ENCODE peak calls at places on chromosomes 1 and 21, in seven cellular contexts. H is cardiac fibroblast, D is K562, Q is kidney epithelial cell, A is kidney, T is suprapubic skin, Z is cardiac muscle cell. E is an unnamed sample.

GRCh38 chr21:28523367-28523766 is 469.3 kb downstream of the LTN1 start:
- DNase-seq in H (peak; percentile 10), Z (no peak), Q (no peak), A (no peak), D (no peak), T (no peak), E (no peak)

GRCh38 chr1:64823691-64824476 is 79.0 kb downstream of the RAVER2 start:
- DNase-seq in H (peak; percentile 84), Z (peak; percentile 80), Q (peak; percentile 29), A (no peak), T (no peak), D (peak; percentile 48), E (peak; percentile 82)

GRCh38 chr1:240705584-240705983 is 93.6 kb upstream of the GREM2 start:
- DNase-seq in T (no peak), D (no peak), H (peak; percentile 5), Z (no peak), Q (no peak), A (no peak), E (no peak)

GRCh38 chr1:59522925-59523505 is 226.1 kb downstream of the FGGY start:
- DNase-seq in Z (no peak), A (no peak), H (no peak), D (no peak), Q (no peak), T (no peak), E (no peak)

GRCh38 chr1:65264197-65264929 is 45.0 kb upstream of the DNAJC6 start:
- DNase-seq in Q (no peak), H (peak; percentile 60), Z (peak; percentile 59), A (no peak), D (no peak), T (no peak), E (peak; percentile 74)

GRCh38 chr1:15573477-15573876 is 11.4 kb downstream of the AGMAT start:
- DNase-seq in T (peak; percentile 28), H (peak; percentile 46), D (no peak), Z (no peak), A (no peak), Q (no peak), E (peak; percentile 43)

GRCh38 chr1:59556802-59557548 is 257.8 kb upstream of the HOOK1 start:
- DNase-seq in Z (no peak), A (no peak), D (no peak), Q (peak; percentile 55), H (no peak), T (no peak), E (no peak)

GRCh38 chr1:102863704-102864103 is 244.6 kb downstream of the COL11A1 start:
- DNase-seq in T (no peak), A (no peak), Z (no peak), H (no peak), D (no peak), Q (no peak), E (no peak)

GRCh38 chr1:24526940-24527542 is 24.4 kb downstream of the RCAN3 start:
- DNase-seq in T (no peak), D (peak; percentile 41), Z (no peak), A (no peak), Q (no peak), H (peak; percentile 19), E (peak; percentile 38)

GRCh38 chr1:100360790-100361232 is 8.5 kb downstream of the CDC14A start:
- DNase-seq in D (no peak), H (peak; percentile 50), T (no peak), Q (no peak), A (no peak), Z (peak; percentile 42), E (no peak)

GRCh38 chr1:28519946-28520725 is 14.3 kb downstream of the RCC1 start:
- DNase-seq in H (no peak), A (no peak), D (no peak), Z (no peak), Q (no peak), T (no peak), E (no peak)

GRCh38 chr1:244839656-244840055 is 4.2 kb downstream of the COX20 start:
- DNase-seq in Z (no peak), Q (no peak), A (no peak), T (no peak), D (no peak), H (no peak), E (no peak)

GRCh38 chr21:29217818-29218252 is 80.9 kb upstream of the BACH1 start:
- DNase-seq in T (no peak), D (no peak), H (peak; percentile 93), Z (no peak), A (no peak), Q (peak; percentile 39), E (peak; percentile 97)

GRCh38 chr1:37143818-37144217 is 109.5 kb upstream of the GRIK3 start:
- DNase-seq in H (no peak), Z (peak; percentile 55), Q (no peak), D (peak; percentile 60), T (no peak), A (no peak), E (no peak)

DNA sequence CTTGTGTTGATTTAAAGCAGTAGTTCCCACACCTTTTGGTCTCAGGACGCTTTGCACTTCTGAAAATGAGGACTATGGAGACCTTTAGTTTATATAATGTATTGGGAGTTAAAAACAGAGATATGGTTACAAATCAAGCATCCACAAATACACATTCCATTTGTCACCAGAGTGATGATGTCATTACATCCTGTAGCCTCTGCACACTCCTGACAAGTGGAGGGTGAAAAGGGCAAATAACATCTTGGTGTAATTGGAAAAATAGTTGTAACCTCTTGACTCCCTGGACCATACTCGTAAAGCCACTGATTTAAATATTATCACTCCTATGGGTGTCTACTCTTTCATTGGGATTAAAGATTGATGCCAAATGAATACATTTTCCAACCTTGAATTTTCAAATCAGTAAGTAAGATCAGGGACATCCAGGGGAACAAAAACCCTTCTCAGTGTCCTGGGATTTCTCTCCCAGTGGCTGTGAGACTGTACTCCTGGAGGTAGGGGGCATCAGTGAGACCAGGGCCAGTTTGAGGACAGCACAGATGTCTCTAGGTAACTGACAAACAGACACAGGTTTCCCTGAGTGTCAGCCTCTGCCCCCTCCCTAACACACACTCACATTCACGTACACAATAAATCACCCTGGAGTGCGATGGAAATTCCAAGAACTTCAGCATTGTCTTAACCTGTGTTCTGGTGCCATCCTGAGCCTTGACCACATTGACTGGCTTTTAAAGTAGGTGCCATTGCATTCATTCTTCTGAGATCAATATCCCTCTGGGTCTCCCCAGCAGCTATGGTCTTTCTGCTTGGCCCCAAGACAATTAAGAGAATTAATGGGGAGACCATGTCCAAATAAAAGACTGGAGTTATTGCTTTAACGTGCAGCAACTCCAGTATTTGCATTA is 63.0 kb downstream of the NR5A2 start:
- DNase-seq in H (no peak), Q (no peak), A (no peak), D (peak; percentile 18), Z (no peak), T (no peak), E (peak; percentile 13)
- TF ChIP-seq CTCF in H (peak; percentile 16), Q (peak; percentile 28), A (no peak), D (peak; percentile 43), Z (peak; percentile 16), T (no peak), E (peak; percentile 40)

GRCh38 chr21:34890258-34890723 is 158.8 kb downstream of the RUNX1 start:
- DNase-seq in T (peak; percentile 82), D (no peak), Q (no peak), Z (no peak), A (no peak), H (no peak), E (no peak)
- H3K4me3 ChIP-seq in T (peak overlapping the region; percentile 84), D (peak overlapping the region; percentile 68), Q (peak overlapping the region; percentile 41), Z (no peak overlapping the region), A (no peak overlapping the region), H (peak overlapping the region; percentile 70), E (peak overlapping the region; percentile 52)

GRCh38 chr1:91398291-91398690 is 6.3 kb downstream of the HFM1 start:
- DNase-seq in H (no peak), T (no peak), Q (no peak), Z (no peak), A (no peak), D (no peak), E (no peak)
- TF ChIP-seq CTCF in H (no peak), T (no peak), Q (no peak), Z (no peak), A (no peak), D (no peak), E (no peak)

DNA sequence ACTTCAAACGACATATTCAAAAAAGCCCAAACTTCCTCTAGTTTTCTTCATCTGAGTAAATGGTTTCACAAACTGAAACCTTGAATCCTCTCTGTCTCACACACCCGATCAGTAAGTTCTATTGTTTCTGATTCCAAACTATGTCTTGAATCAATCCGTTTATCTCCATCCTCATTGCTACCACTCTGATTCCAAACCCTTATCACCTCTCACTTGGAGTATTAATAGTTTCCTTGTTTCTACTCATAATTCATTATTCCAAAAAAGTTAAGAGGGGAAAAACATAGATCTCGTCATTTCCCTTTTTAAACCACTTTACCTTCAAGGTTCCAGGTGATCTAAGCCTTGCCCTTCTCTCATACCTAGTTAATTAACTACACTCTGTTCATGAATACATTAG is 1.7 kb upstream of the METTL18 start:
- DNase-seq in Z (no peak), H (no peak), Q (no peak), A (no peak), D (no peak), T (no peak), E (no peak)
- H3K4me3 ChIP-seq in Z (no peak overlapping the region), H (no peak overlapping the region), Q (no peak overlapping the region), A (no peak overlapping the region), D (no peak overlapping the region), T (no peak overlapping the region), E (no peak overlapping the region)

GRCh38 chr1:70745199-70745598 is 302.4 kb downstream of the PTGER3 start:
- DNase-seq in H (no peak), Z (no peak), A (no peak), T (no peak), Q (no peak), D (no peak), E (peak; percentile 20)
- TF ChIP-seq CTCF in H (peak; percentile 43), Z (peak; percentile 7), A (peak; percentile 14), T (no peak), Q (peak; percentile 29), D (peak; percentile 32), E (peak; percentile 39)

GRCh38 chr1:43522431-43522775 is 8.3 kb upstream of the PTPRF start:
- DNase-seq in D (no peak), Z (no peak), Q (no peak), H (no peak), A (no peak), T (no peak), E (no peak)

GRCh38 chr1:43520100-43520828 is 10.4 kb upstream of the PTPRF start:
- DNase-seq in Z (no peak), Q (no peak), T (no peak), A (no peak), H (no peak), D (no peak), E (no peak)

GRCh38 chr1:43522776-43523480 is 7.8 kb upstream of the PTPRF start:
- DNase-seq in H (peak; percentile 29), Z (no peak), A (no peak), D (peak; percentile 93), Q (peak; percentile 96), T (peak; percentile 21), E (peak; percentile 99)

GRCh38 chr1:43521078-43521477 is 9.6 kb upstream of the PTPRF start:
- DNase-seq in H (no peak), A (no peak), T (no peak), Q (no peak), D (no peak), Z (no peak), E (no peak)

DNA sequence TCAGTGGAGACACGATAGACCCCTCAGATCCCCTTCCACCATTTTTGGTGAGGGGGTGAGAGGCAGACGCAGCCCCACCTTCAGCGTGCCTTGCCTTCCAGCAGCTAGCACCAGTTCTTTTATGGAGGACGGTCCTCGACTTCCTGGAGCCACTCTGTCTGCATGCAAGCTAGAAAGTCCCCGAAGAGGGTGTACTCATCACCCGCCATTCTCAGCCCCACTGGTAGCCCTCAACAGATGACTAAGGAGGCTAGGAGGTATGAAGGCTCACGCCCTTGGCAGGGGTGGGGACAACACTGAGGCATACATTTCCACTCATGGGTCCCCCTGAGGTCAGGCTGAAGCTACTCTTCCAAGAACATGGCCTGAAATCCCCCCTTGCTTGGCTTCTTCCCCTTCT is 9.0 kb upstream of the PTPRF start:
- DNase-seq in T (peak; percentile 27), D (no peak), Z (no peak), A (no peak), Q (no peak), H (no peak), E (no peak)
- H3K4me3 ChIP-seq in T (no peak overlapping the region), D (no peak overlapping the region), Z (no peak overlapping the region), A (no peak overlapping the region), Q (no peak overlapping the region), H (no peak overlapping the region), E (no peak overlapping the region)